ENCODE peak calls at places on chromosomes 5 and 9, in seven cellular contexts. One of them, this sample, is unnamed.
A peak's percentile ranks its signal among the peaks of the same experiment; 100 is the strongest.

GRCh38 chr9:128420060-128420650 is 502 bp upstream of the CERCAM start:
- DNase-seq in psoas muscle: peak; percentile 77
- DNase-seq in left lung: peak; percentile 95
- DNase-seq in ovary: peak; percentile 77
- DNase-seq in Panc1: no peak
- DNase-seq in dorsolateral prefrontal cortex: peak; percentile 85
- DNase-seq in thyroid gland: peak; percentile 80
- DNase-seq in this sample: peak; percentile 40

GRCh38 chr5:538801-539468 is 14.7 kb upstream of the SLC9A3 start:
- DNase-seq in psoas muscle: peak; percentile 8
- DNase-seq in thyroid gland: no peak
- DNase-seq in left lung: peak; percentile 67
- DNase-seq in dorsolateral prefrontal cortex: peak; percentile 24
- DNase-seq in ovary: peak; percentile 10
- DNase-seq in Panc1: no peak
- DNase-seq in this sample: no peak

GRCh38 chr5:1175801-1176472 is 25.5 kb upstream of the SLC6A19 start:
- DNase-seq in ovary: no peak
- DNase-seq in thyroid gland: no peak
- DNase-seq in left lung: peak; percentile 60
- DNase-seq in Panc1: no peak
- DNase-seq in dorsolateral prefrontal cortex: peak; percentile 32
- DNase-seq in psoas muscle: peak; percentile 4
- DNase-seq in this sample: no peak

GRCh38 chr5:139565411-139566305 is 4.5 kb downstream of the UBE2D2 start:
- DNase-seq in ovary: no peak
- DNase-seq in thyroid gland: peak; percentile 74
- DNase-seq in Panc1: no peak
- DNase-seq in left lung: no peak
- DNase-seq in dorsolateral prefrontal cortex: no peak
- DNase-seq in psoas muscle: no peak
- DNase-seq in this sample: peak; percentile 37

GRCh38 chr9:88959727-88960469 is 31.4 kb upstream of the S1PR3 start:
- DNase-seq in left lung: no peak
- DNase-seq in Panc1: no peak
- DNase-seq in ovary: no peak
- DNase-seq in thyroid gland: no peak
- DNase-seq in psoas muscle: no peak
- DNase-seq in dorsolateral prefrontal cortex: no peak
- DNase-seq in this sample: no peak

GRCh38 chr9:91421022-91421765 is 2.4 kb downstream of the NFIL3 start:
- DNase-seq in dorsolateral prefrontal cortex: peak; percentile 47
- DNase-seq in ovary: peak; percentile 67
- DNase-seq in thyroid gland: peak; percentile 28
- DNase-seq in left lung: peak; percentile 86
- DNase-seq in Panc1: no peak
- DNase-seq in psoas muscle: peak; percentile 48
- DNase-seq in this sample: no peak

GRCh38 chr5:42718591-42718990 is 38.0 kb upstream of the CCDC152 start:
- DNase-seq in dorsolateral prefrontal cortex: no peak
- DNase-seq in Panc1: no peak
- DNase-seq in thyroid gland: no peak
- DNase-seq in ovary: no peak
- DNase-seq in psoas muscle: no peak
- DNase-seq in left lung: no peak
- DNase-seq in this sample: no peak

GRCh38 chr9:136081113-136081825 is 13.8 kb downstream of the NACC2 start:
- DNase-seq in left lung: peak; percentile 76
- DNase-seq in thyroid gland: peak; percentile 54
- DNase-seq in psoas muscle: peak; percentile 8
- DNase-seq in ovary: peak; percentile 17
- DNase-seq in dorsolateral prefrontal cortex: no peak
- DNase-seq in Panc1: no peak
- DNase-seq in this sample: no peak

GRCh38 chr9:108550111-108550510 is 305.7 kb downstream of the ACTL7B start:
- DNase-seq in ovary: no peak
- DNase-seq in Panc1: no peak
- DNase-seq in dorsolateral prefrontal cortex: no peak
- DNase-seq in thyroid gland: peak; percentile 27
- DNase-seq in psoas muscle: peak; percentile 33
- DNase-seq in left lung: no peak
- DNase-seq in this sample: no peak

GRCh38 chr5:57745029-57745428 is 262.4 kb upstream of the ACTBL2 start:
- DNase-seq in dorsolateral prefrontal cortex: no peak
- DNase-seq in ovary: no peak
- DNase-seq in left lung: no peak
- DNase-seq in thyroid gland: no peak
- DNase-seq in Panc1: no peak
- DNase-seq in psoas muscle: no peak
- DNase-seq in this sample: no peak

GRCh38 chr5:105807951-105808350 is 1862.8 kb downstream of the EFNA5 start:
- DNase-seq in Panc1: no peak
- DNase-seq in psoas muscle: no peak
- DNase-seq in thyroid gland: no peak
- DNase-seq in left lung: no peak
- DNase-seq in ovary: no peak
- DNase-seq in dorsolateral prefrontal cortex: no peak
- DNase-seq in this sample: no peak

GRCh38 chr5:121251954-121252353 is 599.7 kb upstream of the FTMT start:
- DNase-seq in thyroid gland: no peak
- DNase-seq in left lung: no peak
- DNase-seq in psoas muscle: no peak
- DNase-seq in ovary: no peak
- DNase-seq in Panc1: peak; percentile 54
- DNase-seq in dorsolateral prefrontal cortex: no peak
- DNase-seq in this sample: no peak

GRCh38 chr5:149024477-149024876 is 38.4 kb downstream of the SH3TC2 start:
- DNase-seq in ovary: no peak
- DNase-seq in left lung: no peak
- DNase-seq in thyroid gland: no peak
- DNase-seq in Panc1: no peak
- DNase-seq in dorsolateral prefrontal cortex: no peak
- DNase-seq in psoas muscle: no peak
- DNase-seq in this sample: no peak

GRCh38 chr5:95712347-95712958 is 18.7 kb upstream of the RHOBTB3 start:
- DNase-seq in left lung: no peak
- DNase-seq in dorsolateral prefrontal cortex: no peak
- DNase-seq in thyroid gland: peak; percentile 52
- DNase-seq in psoas muscle: no peak
- DNase-seq in Panc1: peak; percentile 75
- DNase-seq in ovary: no peak
- DNase-seq in this sample: no peak

GRCh38 chr5:121918238-121918637 is 43.5 kb upstream of the SRFBP1 start:
- DNase-seq in dorsolateral prefrontal cortex: no peak
- DNase-seq in Panc1: no peak
- DNase-seq in psoas muscle: no peak
- DNase-seq in left lung: no peak
- DNase-seq in ovary: no peak
- DNase-seq in thyroid gland: no peak
- DNase-seq in this sample: no peak

GRCh38 chr5:176888865-176889165 is 10.3 kb downstream of the HK3 start:
- DNase-seq in Panc1: no peak
- DNase-seq in dorsolateral prefrontal cortex: no peak
- DNase-seq in left lung: no peak
- DNase-seq in thyroid gland: no peak
- DNase-seq in psoas muscle: no peak
- DNase-seq in ovary: no peak
- DNase-seq in this sample: no peak

GRCh38 chr9:89529243-89530030 is 31.5 kb upstream of the SEMA4D start:
- DNase-seq in thyroid gland: no peak
- DNase-seq in left lung: no peak
- DNase-seq in ovary: no peak
- DNase-seq in dorsolateral prefrontal cortex: no peak
- DNase-seq in Panc1: no peak
- DNase-seq in psoas muscle: no peak
- DNase-seq in this sample: no peak

GRCh38 chr9:131545003-131545785 is at the start of gene PRRT1B:
- DNase-seq in dorsolateral prefrontal cortex: no peak
- DNase-seq in Panc1: no peak
- DNase-seq in thyroid gland: peak; percentile 24
- DNase-seq in left lung: peak; percentile 93
- DNase-seq in psoas muscle: no peak
- DNase-seq in ovary: no peak
- DNase-seq in this sample: no peak

GRCh38 chr5:78717674-78718073 is 69.1 kb upstream of the LHFPL2 start:
- DNase-seq in thyroid gland: no peak
- DNase-seq in Panc1: no peak
- DNase-seq in ovary: no peak
- DNase-seq in psoas muscle: no peak
- DNase-seq in left lung: no peak
- DNase-seq in dorsolateral prefrontal cortex: no peak
- DNase-seq in this sample: no peak

GRCh38 chr5:154756871-154757646 is 1.9 kb downstream of the LARP1 start:
- DNase-seq in ovary: peak; percentile 74
- DNase-seq in thyroid gland: peak; percentile 72
- DNase-seq in Panc1: no peak
- DNase-seq in left lung: peak; percentile 88
- DNase-seq in dorsolateral prefrontal cortex: peak; percentile 81
- DNase-seq in psoas muscle: peak; percentile 54
- DNase-seq in this sample: peak; percentile 18

GRCh38 chr5:76582252-76583162 is 40.7 kb downstream of the F2RL2 start:
- DNase-seq in ovary: no peak
- DNase-seq in dorsolateral prefrontal cortex: no peak
- DNase-seq in thyroid gland: no peak
- DNase-seq in psoas muscle: no peak
- DNase-seq in left lung: no peak
- DNase-seq in Panc1: no peak
- DNase-seq in this sample: no peak

DNA sequence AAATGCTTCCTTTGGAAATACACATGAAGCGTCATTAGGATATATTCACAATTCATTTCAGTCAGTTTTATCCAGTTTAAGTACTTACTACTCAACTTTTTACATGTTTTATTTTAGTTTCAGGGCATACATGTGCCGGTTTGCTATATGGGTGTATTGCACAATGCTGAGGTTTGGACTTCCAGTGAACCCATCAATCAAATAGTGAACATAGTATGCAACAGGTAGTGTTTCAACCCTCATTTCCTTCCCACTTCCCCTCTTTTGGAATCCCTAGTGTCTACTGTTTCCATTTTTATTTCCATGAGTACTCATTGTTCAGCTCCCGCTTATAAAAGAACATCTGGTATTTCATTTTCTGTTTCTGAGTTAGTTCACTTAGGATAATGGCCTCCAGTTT is 74.7 kb downstream of the TMEM161B start:
- DNase-seq in Panc1: no peak
- DNase-seq in psoas muscle: no peak
- DNase-seq in thyroid gland: no peak
- DNase-seq in ovary: no peak
- DNase-seq in dorsolateral prefrontal cortex: no peak
- DNase-seq in left lung: no peak
- DNase-seq in this sample: no peak
- TF ChIP-seq CTCF in Panc1: no peak
- TF ChIP-seq CTCF in psoas muscle: no peak
- TF ChIP-seq CTCF in thyroid gland: no peak
- TF ChIP-seq CTCF in ovary: no peak
- TF ChIP-seq CTCF in dorsolateral prefrontal cortex: no peak
- TF ChIP-seq CTCF in left lung: no peak
- TF ChIP-seq CTCF in this sample: no peak

GRCh38 chr9:72623156-72623555 is 101.7 kb downstream of the TMC1 start:
- DNase-seq in psoas muscle: no peak
- DNase-seq in thyroid gland: no peak
- DNase-seq in left lung: no peak
- DNase-seq in Panc1: no peak
- DNase-seq in ovary: no peak
- DNase-seq in dorsolateral prefrontal cortex: no peak
- DNase-seq in this sample: no peak
- H3K27me3 ChIP-seq in psoas muscle: no peaks in the 10 kb centered on the region
- H3K27me3 ChIP-seq in thyroid gland: no peaks in the 10 kb centered on the region
- H3K27me3 ChIP-seq in left lung: no peaks in the 10 kb centered on the region
- H3K27me3 ChIP-seq in Panc1: no peaks in the 10 kb centered on the region
- H3K27me3 ChIP-seq in ovary: no peaks in the 10 kb centered on the region
- H3K27me3 ChIP-seq in dorsolateral prefrontal cortex: no peaks in the 10 kb centered on the region
- H3K27me3 ChIP-seq in this sample: no peaks in the 10 kb centered on the region

DNA sequence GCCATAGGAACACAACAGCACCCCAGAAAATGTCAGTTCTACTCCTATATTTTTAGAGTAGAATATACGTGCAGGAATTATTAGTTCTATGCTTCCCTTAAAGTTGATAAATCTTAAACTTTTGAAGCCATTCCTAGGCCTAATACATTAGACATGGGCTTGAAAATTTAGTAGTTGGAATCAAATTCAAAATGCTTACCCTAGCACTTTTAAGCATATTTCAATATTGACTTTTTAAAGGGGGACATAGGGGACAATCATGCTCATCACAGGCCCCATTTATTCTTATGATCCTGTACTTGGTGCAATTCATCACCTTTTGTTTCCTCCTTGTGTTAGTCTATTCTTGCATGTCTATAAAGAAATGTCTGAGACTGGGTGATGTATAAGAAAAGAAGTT is 129.0 kb downstream of the FAM174A start:
- DNase-seq in ovary: no peak
- DNase-seq in left lung: no peak
- DNase-seq in Panc1: no peak
- DNase-seq in thyroid gland: no peak
- DNase-seq in dorsolateral prefrontal cortex: no peak
- DNase-seq in psoas muscle: no peak
- DNase-seq in this sample: no peak
- H3K27ac ChIP-seq in ovary: no peak overlapping the region
- H3K27ac ChIP-seq in left lung: no peak overlapping the region
- H3K27ac ChIP-seq in Panc1: no peak overlapping the region
- H3K27ac ChIP-seq in thyroid gland: no peak overlapping the region
- H3K27ac ChIP-seq in dorsolateral prefrontal cortex: no peak overlapping the region
- H3K27ac ChIP-seq in psoas muscle: no peak overlapping the region
- H3K27ac ChIP-seq in this sample: no peak overlapping the region

GRCh38 chr5:56092115-56092514 is 97.4 kb upstream of the IL6ST start:
- DNase-seq in ovary: no peak
- DNase-seq in psoas muscle: no peak
- DNase-seq in left lung: no peak
- DNase-seq in Panc1: no peak
- DNase-seq in thyroid gland: no peak
- DNase-seq in dorsolateral prefrontal cortex: no peak
- DNase-seq in this sample: no peak

GRCh38 chr5:56095579-56096102 is 100.9 kb upstream of the IL6ST start:
- DNase-seq in left lung: no peak
- DNase-seq in Panc1: no peak
- DNase-seq in dorsolateral prefrontal cortex: no peak
- DNase-seq in thyroid gland: no peak
- DNase-seq in ovary: no peak
- DNase-seq in psoas muscle: no peak
- DNase-seq in this sample: no peak

GRCh38 chr5:56091664-56092063 is 96.9 kb upstream of the IL6ST start:
- DNase-seq in ovary: no peak
- DNase-seq in thyroid gland: no peak
- DNase-seq in dorsolateral prefrontal cortex: no peak
- DNase-seq in left lung: no peak
- DNase-seq in psoas muscle: no peak
- DNase-seq in Panc1: no peak
- DNase-seq in this sample: no peak

GRCh38 chr5:56094579-56095361 is 100.0 kb upstream of the IL6ST start:
- DNase-seq in ovary: no peak
- DNase-seq in dorsolateral prefrontal cortex: no peak
- DNase-seq in psoas muscle: no peak
- DNase-seq in left lung: no peak
- DNase-seq in Panc1: no peak
- DNase-seq in thyroid gland: no peak
- DNase-seq in this sample: no peak

GRCh38 chr5:56093970-56094369 is 99.2 kb upstream of the IL6ST start:
- DNase-seq in psoas muscle: no peak
- DNase-seq in ovary: no peak
- DNase-seq in thyroid gland: no peak
- DNase-seq in Panc1: no peak
- DNase-seq in left lung: no peak
- DNase-seq in dorsolateral prefrontal cortex: no peak
- DNase-seq in this sample: no peak
- TF ChIP-seq CTCF in psoas muscle: no peak
- TF ChIP-seq CTCF in ovary: no peak
- TF ChIP-seq CTCF in thyroid gland: no peak
- TF ChIP-seq CTCF in Panc1: no peak
- TF ChIP-seq CTCF in left lung: no peak
- TF ChIP-seq CTCF in dorsolateral prefrontal cortex: no peak
- TF ChIP-seq CTCF in this sample: no peak

This sample was measured in CD4-positive, alpha-beta T cell.